ENCODE peak calls at places on chromosomes 5 and 9, in six cellular contexts. One of them, this sample, is unnamed.

GRCh38 chr5:89421035-89421434 is 538.1 kb upstream of the MEF2C start:
- DNase-seq in A549: no peak
- DNase-seq in RWPE1: peak; percentile 23
- DNase-seq in H9: no peak
- DNase-seq in coronary artery: no peak
- DNase-seq in adrenal gland: no peak
- DNase-seq in this sample: peak; percentile 12

GRCh38 chr5:145697251-145698016 is 137.7 kb downstream of the PRELID2 start:
- DNase-seq in coronary artery: no peak
- DNase-seq in H9: peak; percentile 51
- DNase-seq in adrenal gland: peak; percentile 59
- DNase-seq in A549: peak; percentile 53
- DNase-seq in RWPE1: peak; percentile 20
- DNase-seq in this sample: peak; percentile 17

GRCh38 chr5:3394877-3395599 is 200.6 kb upstream of the IRX1 start:
- DNase-seq in H9: no peak
- DNase-seq in adrenal gland: peak; percentile 14
- DNase-seq in coronary artery: no peak
- DNase-seq in A549: no peak
- DNase-seq in RWPE1: no peak
- DNase-seq in this sample: no peak

GRCh38 chr9:115261656-115262081 is 143.7 kb upstream of the TNC start:
- DNase-seq in RWPE1: peak; percentile 85
- DNase-seq in A549: peak; percentile 57
- DNase-seq in H9: no peak
- DNase-seq in coronary artery: no peak
- DNase-seq in adrenal gland: no peak
- DNase-seq in this sample: no peak

GRCh38 chr9:34310205-34310604 is 18.9 kb downstream of the KIF24 start:
- DNase-seq in adrenal gland: no peak
- DNase-seq in RWPE1: no peak
- DNase-seq in coronary artery: no peak
- DNase-seq in A549: no peak
- DNase-seq in H9: no peak
- DNase-seq in this sample: no peak

GRCh38 chr5:54725391-54726280 is 208.1 kb downstream of the SNX18 start:
- DNase-seq in A549: no peak
- DNase-seq in adrenal gland: no peak
- DNase-seq in coronary artery: no peak
- DNase-seq in H9: no peak
- DNase-seq in RWPE1: peak; percentile 20
- DNase-seq in this sample: no peak

GRCh38 chr5:68436686-68437520 is 221.3 kb downstream of the PIK3R1 start:
- DNase-seq in coronary artery: no peak
- DNase-seq in RWPE1: no peak
- DNase-seq in H9: no peak
- DNase-seq in adrenal gland: no peak
- DNase-seq in A549: no peak
- DNase-seq in this sample: no peak

GRCh38 chr5:97489010-97489840 is 306.2 kb upstream of the RIOK2 start:
- DNase-seq in RWPE1: no peak
- DNase-seq in A549: no peak
- DNase-seq in coronary artery: no peak
- DNase-seq in H9: no peak
- DNase-seq in adrenal gland: no peak
- DNase-seq in this sample: no peak

GRCh38 chr5:59597690-59598546 is 295.6 kb downstream of the PDE4D start:
- DNase-seq in RWPE1: no peak
- DNase-seq in H9: no peak
- DNase-seq in coronary artery: no peak
- DNase-seq in A549: no peak
- DNase-seq in adrenal gland: no peak
- DNase-seq in this sample: no peak

GRCh38 chr9:132125944-132126720 is 35.7 kb upstream of the NTNG2 start:
- DNase-seq in A549: no peak
- DNase-seq in H9: no peak
- DNase-seq in adrenal gland: no peak
- DNase-seq in coronary artery: no peak
- DNase-seq in RWPE1: no peak
- DNase-seq in this sample: peak; percentile 47

GRCh38 chr5:59124983-59125960 is 542.4 kb downstream of the RAB3C start:
- DNase-seq in A549: peak; percentile 69
- DNase-seq in H9: no peak
- DNase-seq in RWPE1: no peak
- DNase-seq in coronary artery: no peak
- DNase-seq in adrenal gland: no peak
- DNase-seq in this sample: no peak

GRCh38 chr5:31106742-31107546 is 86.5 kb upstream of the CDH6 start:
- DNase-seq in A549: no peak
- DNase-seq in H9: no peak
- DNase-seq in RWPE1: no peak
- DNase-seq in coronary artery: no peak
- DNase-seq in adrenal gland: no peak
- DNase-seq in this sample: no peak

GRCh38 chr9:22452415-22453010 is 5.9 kb downstream of the DMRTA1 start:
- DNase-seq in A549: peak; percentile 38
- DNase-seq in coronary artery: no peak
- DNase-seq in RWPE1: no peak
- DNase-seq in H9: no peak
- DNase-seq in adrenal gland: peak; percentile 74
- DNase-seq in this sample: no peak

GRCh38 chr9:1201262-1201661 is 151.1 kb downstream of the DMRT2 start:
- DNase-seq in coronary artery: no peak
- DNase-seq in H9: no peak
- DNase-seq in A549: no peak
- DNase-seq in RWPE1: no peak
- DNase-seq in adrenal gland: no peak
- DNase-seq in this sample: no peak

GRCh38 chr5:69477170-69477569 is 15.4 kb upstream of the OCLN start:
- DNase-seq in coronary artery: no peak
- DNase-seq in RWPE1: no peak
- DNase-seq in H9: no peak
- DNase-seq in adrenal gland: no peak
- DNase-seq in A549: no peak
- DNase-seq in this sample: no peak

GRCh38 chr5:8729437-8729836 is 816.4 kb downstream of the SEMA5A start:
- DNase-seq in adrenal gland: no peak
- DNase-seq in RWPE1: no peak
- DNase-seq in coronary artery: no peak
- DNase-seq in A549: no peak
- DNase-seq in H9: no peak
- DNase-seq in this sample: no peak

GRCh38 chr5:143581148-143581547 is 177.7 kb upstream of the NR3C1 start:
- DNase-seq in H9: no peak
- DNase-seq in A549: no peak
- DNase-seq in RWPE1: no peak
- DNase-seq in adrenal gland: no peak
- DNase-seq in coronary artery: no peak
- DNase-seq in this sample: no peak

GRCh38 chr5:127680579-127680978 is 22.6 kb upstream of the CCDC192 start:
- DNase-seq in RWPE1: no peak
- DNase-seq in H9: no peak
- DNase-seq in A549: no peak
- DNase-seq in adrenal gland: no peak
- DNase-seq in coronary artery: no peak
- DNase-seq in this sample: no peak

GRCh38 chr5:35124932-35125331 is 77.2 kb upstream of the AGXT2 start:
- DNase-seq in A549: no peak
- DNase-seq in coronary artery: no peak
- DNase-seq in H9: no peak
- DNase-seq in adrenal gland: no peak
- DNase-seq in RWPE1: no peak
- DNase-seq in this sample: no peak

GRCh38 chr9:74960548-74960947 is 7.8 kb upstream of the C9orf40 start:
- DNase-seq in H9: no peak
- DNase-seq in A549: peak; percentile 74
- DNase-seq in RWPE1: peak; percentile 55
- DNase-seq in adrenal gland: no peak
- DNase-seq in coronary artery: no peak
- DNase-seq in this sample: no peak

GRCh38 chr9:1231998-1232919 is 182.1 kb downstream of the DMRT2 start:
- DNase-seq in adrenal gland: peak; percentile 70
- DNase-seq in A549: peak; percentile 66
- DNase-seq in coronary artery: no peak
- DNase-seq in RWPE1: peak; percentile 36
- DNase-seq in H9: no peak
- DNase-seq in this sample: no peak

GRCh38 chr5:60788863-60789513 is 55.1 kb downstream of the ELOVL7 start:
- DNase-seq in H9: no peak
- DNase-seq in coronary artery: no peak
- DNase-seq in A549: no peak
- DNase-seq in RWPE1: no peak
- DNase-seq in adrenal gland: no peak
- DNase-seq in this sample: no peak

GRCh38 chr5:91528831-91529230 is 145.7 kb upstream of the ARRDC3 start:
- DNase-seq in H9: no peak
- DNase-seq in A549: no peak
- DNase-seq in coronary artery: no peak
- DNase-seq in RWPE1: no peak
- DNase-seq in adrenal gland: no peak
- DNase-seq in this sample: no peak

GRCh38 chr5:142167458-142167857 is 58.9 kb downstream of the NDFIP1 start:
- DNase-seq in A549: peak; percentile 18
- DNase-seq in RWPE1: no peak
- DNase-seq in adrenal gland: no peak
- DNase-seq in H9: no peak
- DNase-seq in coronary artery: no peak
- DNase-seq in this sample: no peak

GRCh38 chr5:33032161-33033085 is 321.3 kb downstream of the NPR3 start:
- DNase-seq in H9: no peak
- DNase-seq in coronary artery: no peak
- DNase-seq in adrenal gland: no peak
- DNase-seq in A549: no peak
- DNase-seq in RWPE1: no peak
- DNase-seq in this sample: no peak

GRCh38 chr5:167754501-167754941 is 536.9 kb upstream of the WWC1 start:
- DNase-seq in coronary artery: no peak
- DNase-seq in adrenal gland: no peak
- DNase-seq in RWPE1: no peak
- DNase-seq in A549: no peak
- DNase-seq in H9: no peak
- DNase-seq in this sample: no peak

GRCh38 chr5:142437563-142437962 is 112.7 kb upstream of the SPRY4 start:
- DNase-seq in H9: no peak
- DNase-seq in RWPE1: no peak
- DNase-seq in adrenal gland: peak; percentile 31
- DNase-seq in coronary artery: no peak
- DNase-seq in A549: no peak
- DNase-seq in this sample: no peak

GRCh38 chr9:76456202-76456926 is 2.6 kb upstream of the GCNT1 start:
- DNase-seq in A549: peak; percentile 38
- DNase-seq in coronary artery: no peak
- DNase-seq in RWPE1: peak; percentile 24
- DNase-seq in H9: peak; percentile 65
- DNase-seq in adrenal gland: no peak
- DNase-seq in this sample: peak; percentile 51

GRCh38 chr9:111916234-111916645 is 19.6 kb downstream of the UGCG start:
- DNase-seq in H9: no peak
- DNase-seq in adrenal gland: no peak
- DNase-seq in RWPE1: no peak
- DNase-seq in A549: no peak
- DNase-seq in coronary artery: no peak
- DNase-seq in this sample: peak; percentile 38

GRCh38 chr9:35748858-35749514 is at the start of the genes GBA2 and RGP1:
- DNase-seq in H9: peak; percentile 83
- DNase-seq in adrenal gland: peak; percentile 86
- DNase-seq in A549: peak; percentile 81
- DNase-seq in coronary artery: peak; percentile 89
- DNase-seq in RWPE1: peak; percentile 78
- DNase-seq in this sample: peak; percentile 87

GRCh38 chr5:111478898-111479297 is 33.4 kb downstream of the STARD4 start:
- DNase-seq in H9: no peak
- DNase-seq in adrenal gland: no peak
- DNase-seq in coronary artery: no peak
- DNase-seq in RWPE1: no peak
- DNase-seq in A549: no peak
- DNase-seq in this sample: no peak

GRCh38 chr5:111472579-111472978 is 39.8 kb downstream of the STARD4 start:
- DNase-seq in H9: no peak
- DNase-seq in adrenal gland: no peak
- DNase-seq in A549: no peak
- DNase-seq in RWPE1: no peak
- DNase-seq in coronary artery: no peak
- DNase-seq in this sample: no peak

GRCh38 chr5:111480346-111480745 is 32.0 kb downstream of the STARD4 start:
- DNase-seq in coronary artery: no peak
- DNase-seq in A549: no peak
- DNase-seq in RWPE1: no peak
- DNase-seq in H9: no peak
- DNase-seq in adrenal gland: no peak
- DNase-seq in this sample: no peak

DNA sequence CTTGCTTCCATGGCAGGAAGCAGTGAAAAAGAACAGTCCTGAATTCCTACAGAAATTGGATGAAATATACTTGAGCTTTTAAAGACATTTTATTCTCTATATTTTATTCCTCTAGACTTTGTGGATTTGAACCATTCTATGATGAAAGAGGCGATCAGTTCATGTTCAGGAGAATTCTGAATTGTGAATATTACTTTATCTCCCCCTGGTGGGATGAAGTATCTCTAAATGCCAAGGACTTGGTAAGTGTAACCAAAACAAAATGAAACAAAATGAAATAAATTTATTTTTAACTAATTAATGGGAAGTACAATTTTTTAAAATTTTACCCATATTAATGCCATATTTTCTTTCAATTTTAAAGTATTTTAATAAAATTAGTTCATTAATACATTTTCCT is 34.1 kb downstream of the STARD4 start:
- DNase-seq in H9: no peak
- DNase-seq in adrenal gland: no peak
- DNase-seq in RWPE1: no peak
- DNase-seq in coronary artery: no peak
- DNase-seq in A549: no peak
- DNase-seq in this sample: no peak
- TF ChIP-seq CTCF in H9: peak; percentile 15
- TF ChIP-seq CTCF in adrenal gland: no peak
- TF ChIP-seq CTCF in RWPE1: no peak
- TF ChIP-seq CTCF in coronary artery: no peak
- TF ChIP-seq CTCF in A549: no peak
- TF ChIP-seq CTCF in this sample: no peak

GRCh38 chr5:180799902-180800801 is 2.5 kb downstream of the MGAT1 start:
- DNase-seq in coronary artery: no peak
- DNase-seq in A549: peak; percentile 25
- DNase-seq in H9: no peak
- DNase-seq in RWPE1: peak; percentile 84
- DNase-seq in adrenal gland: no peak
- DNase-seq in this sample: no peak
- TF ChIP-seq CTCF in coronary artery: no peak
- TF ChIP-seq CTCF in A549: no peak
- TF ChIP-seq CTCF in H9: no peak
- TF ChIP-seq CTCF in RWPE1: no peak
- TF ChIP-seq CTCF in adrenal gland: no peak
- TF ChIP-seq CTCF in this sample: no peak

GRCh38 chr9:127534250-127534649 is 77.8 kb upstream of the STXBP1 start:
- DNase-seq in adrenal gland: no peak
- DNase-seq in H9: no peak
- DNase-seq in A549: no peak
- DNase-seq in RWPE1: no peak
- DNase-seq in coronary artery: no peak
- DNase-seq in this sample: no peak
- TF ChIP-seq CTCF in adrenal gland: no peak
- TF ChIP-seq CTCF in H9: no peak
- TF ChIP-seq CTCF in A549: no peak
- TF ChIP-seq CTCF in RWPE1: no peak
- TF ChIP-seq CTCF in coronary artery: no peak
- TF ChIP-seq CTCF in this sample: no peak

GRCh38 chr9:4197548-4197947 is 102.3 kb downstream of the GLIS3 start:
- DNase-seq in H9: peak; percentile 72
- DNase-seq in adrenal gland: no peak
- DNase-seq in A549: peak; percentile 55
- DNase-seq in RWPE1: no peak
- DNase-seq in coronary artery: no peak
- DNase-seq in this sample: peak; percentile 17
- TF ChIP-seq CTCF in H9: peak; percentile 81
- TF ChIP-seq CTCF in adrenal gland: no peak
- TF ChIP-seq CTCF in A549: peak; percentile 12
- TF ChIP-seq CTCF in RWPE1: peak; percentile 33
- TF ChIP-seq CTCF in coronary artery: no peak
- TF ChIP-seq CTCF in this sample: peak; percentile 45